ENCODE peak calls at places on chromosomes 12 and 14, in four cellular contexts. L, V, C and M are unnamed samples.

GRCh38 chr12:19058235-19059021 is 71.1 kb upstream of the PLEKHA5 start:
- DNase-seq in L (no peak), V (peak), C (peak), M (peak)

GRCh38 chr12:130266751-130267150 is 70.9 kb upstream of the PIWIL1 start:
- DNase-seq in V (peak), C (no peak), L (no peak), M (no peak)

GRCh38 chr12:82862876-82863649 is 176.4 kb downstream of the TMTC2 start:
- DNase-seq in V (no peak), C (no peak), L (no peak), M (no peak)

GRCh38 chr14:50920482-50921225 is 23.6 kb downstream of the PYGL start:
- DNase-seq in V (no peak), C (peak), L (no peak), M (peak)

GRCh38 chr14:104150201-104151027 is 12.0 kb downstream of the KIF26A start:
- DNase-seq in L (no peak), C (no peak), V (peak), M (peak)

GRCh38 chr14:89856871-89857345 is 97.6 kb downstream of the EFCAB11 start:
- DNase-seq in C (peak), V (no peak), L (peak), M (peak)

GRCh38 chr14:100611811-100612480 is 24.7 kb upstream of the BEGAIN start:
- DNase-seq in C (no peak), V (peak), L (no peak), M (no peak)

GRCh38 chr14:102819176-102819628 is 42.0 kb downstream of the TRAF3 start:
- DNase-seq in L (peak), V (no peak), C (no peak), M (no peak)

GRCh38 chr14:99681101-99681831 is 2.8 kb upstream of the CYP46A1 start:
- DNase-seq in V (peak), C (no peak), L (no peak), M (no peak)

GRCh38 chr12:2689879-2690278 is 104.9 kb upstream of the FKBP4 start:
- DNase-seq in L (no peak), V (peak), C (no peak), M (no peak)

GRCh38 chr14:53954551-53955233 is 1.9 kb downstream of the BMP4 start:
- DNase-seq in C (peak), L (peak), V (peak), M (peak)

GRCh38 chr12:110227138-110227537 is 53.9 kb upstream of the ATP2A2 start:
- DNase-seq in L (no peak), C (no peak), V (no peak), M (no peak)

GRCh38 chr12:52280319-52280795 is 5.9 kb downstream of the KRT86 start:
- DNase-seq in L (peak), C (peak), V (peak), M (peak)

DNA sequence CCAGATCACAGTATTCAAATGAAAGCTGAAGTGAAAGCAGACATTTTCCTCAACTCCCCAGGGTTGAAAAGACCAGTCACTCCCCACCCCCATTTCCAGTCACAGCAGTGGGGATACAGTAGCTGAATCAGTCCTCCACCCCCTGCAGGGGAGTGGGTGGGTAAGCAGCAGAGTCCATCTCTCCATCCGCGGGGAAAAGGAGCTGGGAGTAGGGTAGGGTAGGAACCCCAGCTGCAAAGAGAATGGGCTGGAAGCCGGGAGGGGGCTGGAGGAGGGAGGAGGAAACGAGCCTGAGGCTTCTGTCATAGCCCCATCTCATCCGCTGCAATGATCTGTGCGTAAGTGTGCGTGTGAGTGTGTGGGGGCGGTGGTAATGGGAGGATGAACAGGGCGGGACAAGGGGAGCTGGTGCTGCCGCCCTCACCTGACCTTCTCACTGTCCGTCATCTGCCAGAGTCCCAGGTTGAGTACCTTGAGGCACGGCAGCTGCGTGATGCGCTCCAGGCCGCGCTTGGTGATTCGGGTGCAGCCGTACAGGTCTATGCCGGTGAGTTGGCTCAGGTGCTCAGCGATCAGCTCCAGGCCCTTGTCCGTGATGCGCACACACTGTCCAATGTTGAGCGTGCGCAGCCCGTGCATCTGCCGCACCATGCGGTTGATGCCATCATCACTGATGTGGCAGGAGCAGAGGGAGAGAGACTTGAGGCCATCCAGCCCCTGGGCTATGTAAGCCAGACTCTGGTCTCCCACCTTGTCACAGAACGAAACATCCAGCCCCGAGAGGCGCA is 1.7 kb downstream of the FBXL14 start:
- DNase-seq in L (peak), C (peak), V (peak), M (peak)
- H3K27ac ChIP-seq in L (no peak), C (peak), V (peak), M (peak)

DNA sequence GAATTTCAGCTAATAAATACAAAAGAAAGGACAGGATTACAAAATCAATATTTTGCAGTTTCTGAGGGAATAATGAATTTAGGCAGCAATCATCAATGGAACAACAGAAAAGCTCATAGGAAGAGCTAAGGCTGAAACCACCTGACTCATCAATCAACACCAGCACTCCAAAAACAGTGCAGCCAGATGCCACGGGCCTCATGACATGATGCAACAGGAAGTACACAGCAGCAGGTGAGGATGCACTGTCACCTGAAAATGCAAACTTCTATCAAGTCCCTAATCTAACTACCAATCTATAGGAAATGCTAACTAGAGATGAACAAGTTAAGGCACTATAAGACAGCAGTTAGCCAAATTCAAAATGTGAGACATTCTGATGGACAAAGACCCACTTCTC is 21.7 kb downstream of the GNS start:
- DNase-seq in L (peak), C (no peak), V (no peak), M (no peak)
- H3K27ac ChIP-seq in L (no peak), C (no peak), V (no peak), M (no peak)

DNA sequence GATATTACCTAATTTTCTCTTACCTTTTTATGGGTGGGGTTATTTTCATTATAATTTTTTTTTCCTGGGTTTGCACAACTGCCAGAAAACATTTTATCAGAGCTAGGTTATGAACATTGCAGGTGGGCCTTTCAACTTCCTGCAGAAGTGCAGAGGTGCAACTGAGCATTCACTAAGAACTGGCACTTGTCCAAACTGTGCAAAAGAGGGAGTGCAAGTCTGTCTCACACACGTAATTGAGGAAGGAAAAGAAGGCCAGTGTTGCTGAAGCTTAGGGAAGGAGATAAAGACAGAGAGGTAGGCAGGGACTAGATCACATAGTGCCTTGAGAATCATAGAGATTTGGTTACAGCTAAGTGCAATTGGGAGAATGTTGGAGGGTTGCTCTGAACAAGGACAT is 14.1 kb upstream of the AMN1 start:
- DNase-seq in C (no peak), L (no peak), V (no peak), M (no peak)
- H3K27ac ChIP-seq in C (no peak), L (no peak), V (no peak), M (no peak)

GRCh38 chr14:68476212-68476964 is 316.5 kb downstream of the ZFP36L1 start:
- DNase-seq in V (no peak), C (peak), L (peak), M (peak)

GRCh38 chr14:68474741-68475140 is 318.1 kb downstream of the ZFP36L1 start:
- DNase-seq in V (no peak), C (no peak), L (no peak), M (no peak)

GRCh38 chr14:68479247-68479646 is 313.6 kb downstream of the ZFP36L1 start:
- DNase-seq in L (no peak), C (peak), V (no peak), M (no peak)

GRCh38 chr14:68475802-68476201 is 317.1 kb downstream of the ZFP36L1 start:
- DNase-seq in C (no peak), V (no peak), L (no peak), M (no peak)

DNA sequence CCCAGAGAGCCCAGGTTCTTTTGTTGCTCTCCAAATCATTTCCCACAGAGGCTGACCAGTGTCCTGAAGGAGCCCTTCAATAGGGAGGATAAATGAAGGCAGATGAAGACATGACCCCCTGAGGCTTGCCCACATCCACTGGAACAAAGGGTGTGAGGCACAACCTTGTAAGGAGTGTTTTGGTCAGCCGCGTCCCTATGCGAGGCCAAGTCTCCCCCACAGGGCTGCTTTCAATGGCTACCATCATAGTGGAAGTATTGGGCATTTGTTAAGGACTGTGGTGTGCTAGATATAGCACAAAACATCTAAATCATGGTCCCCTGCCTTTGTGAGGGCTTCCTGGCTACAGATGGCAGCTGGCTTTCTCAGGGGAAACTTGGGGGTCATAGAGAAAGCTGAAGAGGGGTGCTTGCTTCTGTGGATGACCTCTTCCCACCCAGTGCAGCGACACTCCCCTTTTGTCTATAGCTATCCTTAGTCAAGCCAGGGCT is 315.9 kb downstream of the ZFP36L1 start:
- DNase-seq in C (no peak), L (no peak), V (no peak), M (no peak)
- H3K27ac ChIP-seq in C (no peak), L (peak), V (peak), M (peak)

GRCh38 chr14:68343534-68344093 is 449.3 kb downstream of the ZFP36L1 start:
- DNase-seq in C (no peak), L (no peak), V (no peak), M (no peak)

GRCh38 chr14:68341765-68342212 is 451.1 kb downstream of the ZFP36L1 start:
- DNase-seq in V (no peak), C (no peak), L (no peak), M (no peak)

GRCh38 chr14:68337279-68337678 is 455.6 kb downstream of the ZFP36L1 start:
- DNase-seq in L (no peak), C (no peak), V (no peak), M (no peak)

GRCh38 chr14:68342216-68342615 is 450.7 kb downstream of the ZFP36L1 start:
- DNase-seq in V (no peak), C (no peak), L (no peak), M (no peak)

GRCh38 chr14:68340262-68340661 is 452.6 kb downstream of the ZFP36L1 start:
- DNase-seq in C (no peak), V (peak), L (no peak), M (no peak)
- H3K27ac ChIP-seq in C (no peak), V (no peak), L (no peak), M (no peak)

DNA sequence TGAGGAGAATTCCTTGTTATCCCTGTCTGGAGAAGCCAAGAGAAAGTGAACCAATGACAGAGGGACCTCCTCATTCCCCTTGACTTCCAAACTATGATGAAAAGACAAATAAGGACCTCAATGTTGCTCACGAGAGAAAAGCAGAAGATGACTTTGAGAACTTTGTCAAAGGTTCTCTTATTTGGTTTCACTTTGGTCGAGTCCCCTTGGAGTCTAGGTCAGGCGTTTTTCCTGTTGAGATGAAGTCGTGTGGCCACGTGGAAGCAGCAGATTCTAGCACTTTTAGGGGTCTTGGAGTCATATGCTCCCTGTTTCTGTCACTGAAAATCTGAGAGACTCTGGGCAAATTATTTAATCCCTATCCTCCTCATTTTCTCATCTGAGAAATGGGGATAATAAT is 33.8 kb upstream of the COL2A1 start:
- DNase-seq in V (no peak), C (no peak), L (no peak), M (no peak)
- H3K27ac ChIP-seq in V (peak), C (no peak), L (no peak), M (no peak)

GRCh38 chr14:95184413-95184790 is 27.1 kb upstream of the DICER1 start:
- DNase-seq in C (no peak), V (no peak), L (no peak), M (no peak)
- H3K27ac ChIP-seq in C (no peak), V (no peak), L (no peak), M (no peak)